ENCODE peak calls at places on chromosomes 1 and 21, in five cellular contexts. D is K562, P is IMR-90, R is HCT116, F is GM12878. O is an unnamed sample.

GRCh38 chr1:41673806-41674205 is 189.3 kb upstream of the EDN2 start:
- DNase-seq in D (no peak), P (peak; percentile 17), R (no peak), F (no peak), O (no peak)

GRCh38 chr1:117871013-117871412 is 58.4 kb downstream of the GDAP2 start:
- DNase-seq in D (no peak), P (no peak), R (no peak), F (no peak), O (no peak)

GRCh38 chr1:151372411-151372934 is at the start of gene SELENBP1:
- DNase-seq in D (peak; percentile 77), P (peak; percentile 71), R (no peak), F (no peak), O (peak; percentile 68)

GRCh38 chr1:232655746-232656085 is 25.8 kb upstream of the SIPA1L2 start:
- DNase-seq in D (no peak), P (no peak), R (no peak), F (no peak), O (no peak)

GRCh38 chr1:201219481-201220387 is 29.1 kb downstream of the IGFN1 start:
- DNase-seq in D (no peak), P (no peak), R (no peak), F (no peak), O (no peak)

GRCh38 chr1:67214420-67215174 is 48.3 kb downstream of the IL23R start:
- DNase-seq in D (no peak), P (peak; percentile 29), R (peak; percentile 19), F (peak; percentile 68), O (no peak)

GRCh38 chr1:215054266-215054665 is 28.3 kb upstream of the KCNK2 start:
- DNase-seq in D (no peak), P (no peak), R (no peak), F (no peak), O (no peak)

GRCh38 chr1:182164273-182164672 is 102.8 kb upstream of the ZNF648 start:
- DNase-seq in D (no peak), P (no peak), R (no peak), F (no peak), O (no peak)

GRCh38 chr1:206779565-206780091 is 7.3 kb upstream of the IL10 start:
- DNase-seq in D (no peak), P (no peak), R (no peak), F (no peak), O (no peak)

GRCh38 chr1:95953005-95953404 is 719.0 kb downstream of the RWDD3 start:
- DNase-seq in D (no peak), P (peak; percentile 1), R (peak; percentile 6), F (no peak), O (no peak)

DNA sequence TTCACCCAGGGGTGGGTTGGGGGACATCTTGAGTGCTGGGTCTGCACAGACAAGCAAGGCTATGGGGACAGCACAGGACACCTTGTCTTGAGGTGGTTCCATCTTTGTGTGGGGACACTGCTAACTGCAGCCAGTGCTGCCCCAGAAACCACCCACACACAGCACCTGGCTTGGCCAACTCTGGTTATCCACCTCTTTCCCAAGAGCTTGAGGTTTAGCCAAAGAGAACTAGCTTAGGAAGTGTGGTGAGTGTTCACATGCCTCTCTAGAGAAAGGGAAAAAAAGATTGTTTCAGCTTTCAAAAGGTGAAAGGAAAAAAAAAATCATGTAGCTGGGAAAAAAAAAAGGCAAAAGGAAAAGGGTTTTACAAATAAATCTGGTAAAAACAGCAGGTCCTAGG is 32.4 kb downstream of the BCAR3 start:
- DNase-seq in D (no peak), P (peak; percentile 27), R (no peak), F (no peak), O (no peak)
- TF ChIP-seq CEBPB in D (no peak), P (no peak), R (no peak), F (no peak), O (no peak)

GRCh38 chr1:15231714-15232201 is 15.3 kb upstream of the FHAD1 start:
- DNase-seq in D (no peak), P (no peak), R (no peak), F (peak; percentile 95), O (no peak)
- TF ChIP-seq RAD21 in D (no peak), P (no peak), R (no peak), F (no peak), O (no peak)

GRCh38 chr21:26366781-26367180 is 196.2 kb upstream of the APP start:
- DNase-seq in D (no peak), P (no peak), R (no peak), F (no peak), O (no peak)
- TF ChIP-seq CEBPB in D (no peak), P (no peak), R (no peak), F (no peak), O (no peak)

DNA sequence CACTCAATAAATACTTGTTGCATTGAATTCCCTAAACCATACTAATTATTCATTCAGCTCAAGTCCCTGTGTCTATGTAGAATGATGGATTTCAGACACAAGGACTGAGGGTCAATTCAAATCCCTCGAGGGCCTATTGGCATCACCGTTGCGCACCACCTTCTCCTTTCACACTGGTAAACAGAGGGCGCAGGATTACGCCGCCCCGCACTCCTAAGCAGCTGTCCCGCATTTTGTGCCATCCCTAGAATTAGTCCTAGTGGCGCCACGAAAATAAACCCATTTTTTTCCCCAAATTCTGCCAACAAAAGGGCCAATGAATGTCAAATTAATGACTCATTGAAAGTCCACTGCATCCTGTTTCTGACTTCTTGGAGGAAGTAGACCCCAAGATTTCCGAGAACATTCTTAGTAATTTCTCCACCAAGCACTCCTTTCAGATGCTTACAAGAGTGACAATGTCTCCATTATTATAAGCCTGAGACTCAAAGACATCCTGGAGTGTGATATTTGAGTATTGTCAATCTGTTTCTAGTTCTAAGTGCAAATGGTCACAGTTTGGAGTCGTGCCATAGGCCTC is 53.7 kb downstream of the CD2 start:
- DNase-seq in D (no peak), P (no peak), R (no peak), F (no peak), O (no peak)
- TF ChIP-seq RAD21 in D (no peak), P (no peak), R (no peak), F (no peak), O (no peak)

DNA sequence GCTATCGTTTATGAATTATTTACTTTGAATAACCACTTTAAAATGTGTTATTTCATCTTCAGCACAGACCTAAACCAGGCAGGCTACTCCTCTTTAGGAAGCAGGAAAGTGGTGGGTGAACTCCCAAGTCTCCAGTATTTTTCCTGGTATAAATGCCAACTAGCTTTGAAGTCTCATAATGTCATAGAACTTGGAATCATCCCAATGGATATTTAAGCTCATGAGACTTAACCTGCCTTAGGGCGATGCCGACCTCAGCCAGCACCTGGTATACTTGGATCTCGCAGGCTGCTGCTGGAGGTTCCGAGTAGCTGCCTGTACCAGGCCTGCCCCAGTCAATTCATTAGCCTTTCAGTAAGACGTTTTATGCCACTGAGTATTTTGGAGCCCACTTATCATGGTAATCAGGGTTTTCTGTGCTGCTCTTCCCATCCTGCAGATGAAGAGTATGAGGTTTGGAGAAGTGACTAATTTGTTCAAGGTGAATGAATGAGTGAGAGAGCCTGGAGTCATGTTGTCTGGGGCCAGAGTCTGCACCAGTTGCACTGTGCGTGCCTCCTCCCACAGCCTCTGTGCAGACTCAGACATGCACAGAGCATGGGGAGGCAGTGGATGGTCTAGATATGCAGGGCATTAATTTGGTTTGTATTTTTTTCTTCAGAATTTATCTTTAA is 34.9 kb downstream of the VANGL1 start:
- DNase-seq in D (no peak), P (no peak), R (no peak), F (no peak), O (no peak)
- TF ChIP-seq CEBPB in D (no peak), P (no peak), R (no peak), F (no peak), O (no peak)